ENCODE peak calls at places on chromosomes 4 and X, in six cellular contexts. N is left colon, V is SW480, G is hippocampal formation, C is progenitor cell of endocrine pancreas, A is ovary. K is an unnamed sample.
A peak's percentile ranks its signal among the peaks of the same experiment; 100 is the strongest.

GRCh38 chrX:30910124-30910860 is 21.2 kb upstream of the TAB3 start:
- DNase-seq in N (no peak), V (no peak), G (no peak), C (no peak), A (no peak), K (no peak)

GRCh38 chrX:68921937-68922456 is 93.2 kb downstream of the EFNB1 start:
- DNase-seq in N (no peak), V (no peak), G (no peak), C (no peak), A (no peak), K (no peak)

GRCh38 chr4:141713185-141713584 is 76.8 kb downstream of the IL15 start:
- DNase-seq in N (no peak), V (no peak), G (no peak), C (no peak), A (no peak), K (no peak)

GRCh38 chr4:40321671-40322131 is 13.4 kb upstream of the CHRNA9 start:
- DNase-seq in N (no peak), V (peak; percentile 10), G (no peak), C (no peak), A (no peak), K (no peak)

GRCh38 chr4:7831330-7831729 is 108.3 kb downstream of the AFAP1 start:
- DNase-seq in N (no peak), V (no peak), G (no peak), C (no peak), A (no peak), K (no peak)

GRCh38 chr4:93897559-93897958 is 69.0 kb downstream of the ATOH1 start:
- DNase-seq in N (no peak), V (peak; percentile 1), G (no peak), C (no peak), A (no peak), K (no peak)

GRCh38 chr4:107071108-107071507 is 35.0 kb upstream of the DKK2 start:
- DNase-seq in N (no peak), V (no peak), G (no peak), C (no peak), A (no peak), K (no peak)

GRCh38 chr4:3251691-3252479 is 2.9 kb downstream of the MSANTD1 start:
- DNase-seq in N (no peak), V (no peak), G (no peak), C (no peak), A (peak; percentile 28), K (no peak)

GRCh38 chr4:187294861-187295260 is 571.2 kb upstream of the FAT1 start:
- DNase-seq in N (peak; percentile 61), V (no peak), G (no peak), C (no peak), A (no peak), K (no peak)

GRCh38 chr4:1196421-1197183 is 24.2 kb upstream of the SPON2 start:
- DNase-seq in N (no peak), V (no peak), G (no peak), C (no peak), A (no peak), K (no peak)

GRCh38 chr4:185282968-185283367 is 73.6 kb downstream of the SNX25 start:
- DNase-seq in N (no peak), V (no peak), G (no peak), C (no peak), A (no peak), K (no peak)

GRCh38 chr4:114349543-114350175 is 248.9 kb upstream of the UGT8 start:
- DNase-seq in N (no peak), V (no peak), G (no peak), C (no peak), A (no peak), K (no peak)

GRCh38 chrX:18941896-18942295 is 42.0 kb downstream of the PHKA2 start:
- DNase-seq in N (no peak), V (no peak), G (no peak), C (no peak), A (no peak), K (no peak)

GRCh38 chrX:50691820-50692219 is 122.2 kb downstream of the SHROOM4 start:
- DNase-seq in N (no peak), V (peak; percentile 46), G (peak; percentile 34), C (no peak), A (no peak), K (no peak)

GRCh38 chr4:42654606-42655005 is 2.3 kb downstream of the ATP8A1 start:
- DNase-seq in N (no peak), V (peak; percentile 14), G (no peak), C (no peak), A (peak; percentile 37), K (no peak)

GRCh38 chrX:19672211-19672814 is 157.0 kb upstream of the MAP3K15 start:
- DNase-seq in N (no peak), V (no peak), G (no peak), C (no peak), A (no peak), K (no peak)

GRCh38 chr4:40228497-40229365 is 31.9 kb downstream of the RHOH start:
- DNase-seq in N (no peak), V (no peak), G (no peak), C (no peak), A (no peak), K (no peak)

GRCh38 chrX:68177542-68177941 is 255.8 kb downstream of the OPHN1 start:
- DNase-seq in N (no peak), V (no peak), G (no peak), C (no peak), A (no peak), K (no peak)

GRCh38 chrX:113400193-113400704 is 559.6 kb upstream of the AMOT start:
- DNase-seq in N (no peak), V (peak; percentile 26), G (no peak), C (no peak), A (no peak), K (no peak)

GRCh38 chr4:88592600-88593448 is 544 bp downstream of the HERC3 start:
- DNase-seq in N (peak; percentile 86), V (peak; percentile 57), G (peak; percentile 66), C (peak; percentile 35), A (peak; percentile 81), K (peak; percentile 71)

GRCh38 chr4:87853108-87853507 is 20.3 kb downstream of the MEPE start:
- DNase-seq in N (no peak), V (peak; percentile 47), G (peak; percentile 83), C (no peak), A (no peak), K (no peak)

GRCh38 chrX:123588723-123589122 is 144.1 kb downstream of the THOC2 start:
- DNase-seq in N (no peak), V (no peak), G (no peak), C (no peak), A (no peak), K (no peak)

GRCh38 chrX:139187738-139188137 is 342.8 kb upstream of the F9 start:
- DNase-seq in N (no peak), V (no peak), G (no peak), C (no peak), A (no peak), K (no peak)

GRCh38 chr4:168337550-168337940 is 19.0 kb upstream of the DDX60 start:
- DNase-seq in N (no peak), V (no peak), G (no peak), C (no peak), A (no peak), K (no peak)

GRCh38 chr4:20248155-20248558 is 3.5 kb upstream of the SLIT2 start:
- DNase-seq in N (no peak), V (peak; percentile 43), G (peak; percentile 49), C (no peak), A (no peak), K (no peak)

GRCh38 chr4:85419103-85419502 is 55.8 kb upstream of the ARHGAP24 start:
- DNase-seq in N (no peak), V (no peak), G (no peak), C (no peak), A (no peak), K (no peak)

GRCh38 chrX:56798866-56799864 is 70.1 kb downstream of the NBDY start:
- DNase-seq in N (no peak), V (no peak), G (peak; percentile 43), C (no peak), A (no peak), K (peak; percentile 37)

GRCh38 chr4:37836256-37836655 is 9.8 kb downstream of the PGM2 start:
- DNase-seq in N (no peak), V (no peak), G (no peak), C (no peak), A (no peak), K (no peak)

GRCh38 chr4:92455329-92455839 is 151.6 kb downstream of the GRID2 start:
- DNase-seq in N (no peak), V (no peak), G (no peak), C (no peak), A (no peak), K (no peak)

GRCh38 chr4:121041307-121042090 is 30.8 kb downstream of the NDNF start:
- DNase-seq in N (no peak), V (no peak), G (no peak), C (no peak), A (no peak), K (no peak)

GRCh38 chr4:180285796-180286195 is 1957.4 kb upstream of the TENM3 start:
- DNase-seq in N (no peak), V (no peak), G (no peak), C (no peak), A (no peak), K (no peak)

GRCh38 chr4:86508436-86508835 is 85.7 kb upstream of the PTPN13 start:
- DNase-seq in N (no peak), V (no peak), G (no peak), C (no peak), A (no peak), K (no peak)

GRCh38 chr4:106690487-106690886 is 321.9 kb upstream of the GIMD1 start:
- DNase-seq in N (no peak), V (no peak), G (no peak), C (no peak), A (no peak), K (no peak)

GRCh38 chrX:47098746-47099145 is 20.5 kb downstream of the RGN start:
- DNase-seq in N (no peak), V (no peak), G (no peak), C (no peak), A (no peak), K (no peak)

GRCh38 chr4:186537843-186538521 is 17.4 kb downstream of the MTNR1A start:
- DNase-seq in N (peak; percentile 20), V (peak; percentile 11), G (no peak), C (no peak), A (no peak), K (no peak)

GRCh38 chrX:111180750-111181240 is 84.8 kb downstream of the PAK3 start:
- DNase-seq in N (no peak), V (no peak), G (no peak), C (no peak), A (no peak), K (no peak)

GRCh38 chr4:141132689-141133145 is 552 bp downstream of the RNF150 start:
- DNase-seq in N (peak; percentile 11), V (no peak), G (no peak), C (peak; percentile 44), A (peak; percentile 76), K (peak; percentile 70)

K was measured in mesothelial cell of epicardium.